ENCODE peak calls at places on chromosomes 2 and 18, in nine cellular contexts. R, D, P, M, C, K, F, Z and U are unnamed samples.

GRCh38 chr2:68466361-68466777 is 725 bp downstream of the FBXO48 start:
- DNase-seq in R (peak), D (no peak), P (peak), M (peak), C (peak), K (peak), F (no peak), Z (peak), U (peak)

GRCh38 chr2:71901466-71901865 is 246.2 kb downstream of the CYP26B1 start:
- DNase-seq in R (no peak), D (no peak), P (peak), M (no peak), C (no peak), K (no peak), F (no peak), Z (no peak), U (no peak)

GRCh38 chr2:106339156-106339555 is 129.1 kb downstream of the RGPD3 start:
- DNase-seq in R (no peak), D (no peak), P (no peak), M (no peak), C (no peak), K (no peak), F (no peak), Z (no peak), U (no peak)

GRCh38 chr2:200619275-200619674 is 33.5 kb downstream of the AOX1 start:
- DNase-seq in R (no peak), D (no peak), P (no peak), M (no peak), C (peak), K (no peak), F (no peak), Z (peak), U (no peak)

GRCh38 chr2:85245891-85246290 is 81.9 kb downstream of the TGOLN2 start:
- DNase-seq in R (no peak), D (no peak), P (no peak), M (no peak), C (no peak), K (no peak), F (no peak), Z (peak), U (no peak)

GRCh38 chr18:79211844-79212243 is 142.7 kb downstream of the ATP9B start:
- DNase-seq in R (no peak), D (no peak), P (peak), M (no peak), C (no peak), K (no peak), F (peak), Z (peak), U (no peak)

GRCh38 chr2:127048618-127048935 is 58.4 kb downstream of the BIN1 start:
- DNase-seq in R (no peak), D (no peak), P (no peak), M (no peak), C (no peak), K (no peak), F (no peak), Z (no peak), U (no peak)

GRCh38 chr2:129702773-129703172 is 276.7 kb upstream of the RAB6C start:
- DNase-seq in R (no peak), D (no peak), P (no peak), M (no peak), C (no peak), K (no peak), F (no peak), Z (no peak), U (no peak)

GRCh38 chr2:175168564-175168945 is 552 bp upstream of the ATF2 start:
- DNase-seq in R (no peak), D (no peak), P (no peak), M (no peak), C (no peak), K (no peak), F (no peak), Z (no peak), U (no peak)

GRCh38 chr2:5915926-5916325 is 223.7 kb downstream of the SOX11 start:
- DNase-seq in R (no peak), D (no peak), P (peak), M (peak), C (peak), K (peak), F (peak), Z (peak), U (no peak)

GRCh38 chr2:239329284-239329971 is 71.4 kb downstream of the HDAC4 start:
- DNase-seq in R (no peak), D (peak), P (no peak), M (no peak), C (peak), K (no peak), F (no peak), Z (no peak), U (no peak)

DNA sequence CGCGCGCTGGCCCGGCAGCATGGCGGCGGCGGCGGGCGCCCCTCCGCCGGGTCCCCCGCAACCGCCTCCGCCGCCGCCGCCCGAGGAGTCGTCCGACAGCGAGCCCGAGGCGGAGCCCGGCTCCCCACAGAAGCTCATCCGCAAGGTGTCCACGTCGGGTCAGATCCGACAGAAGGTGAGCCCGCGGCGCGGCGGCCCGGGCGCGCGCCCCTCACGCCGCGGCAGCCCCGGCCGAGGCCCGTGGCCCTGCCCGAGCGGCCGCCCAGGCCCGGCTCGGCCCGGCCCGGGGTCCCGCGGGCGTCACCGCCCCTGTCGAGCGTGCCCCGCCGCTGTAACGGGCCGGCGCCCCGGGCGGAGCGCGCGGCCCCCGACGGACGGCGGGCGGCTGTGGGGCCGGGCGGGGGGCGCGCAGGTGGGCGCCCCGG is 218 bp downstream of the DGKD start:
- DNase-seq in R (no peak), D (no peak), P (no peak), M (no peak), C (no peak), K (no peak), F (no peak), Z (no peak), U (no peak)
- H3K27ac ChIP-seq in R (no peak), D (no peak), P (no peak), M (no peak), C (no peak), K (no peak), F (no peak), Z (no peak), U (no peak)

GRCh38 chr2:187297806-187298205 is 150.2 kb downstream of the CALCRL start:
- DNase-seq in R (no peak), D (no peak), P (peak), M (no peak), C (no peak), K (no peak), F (no peak), Z (no peak), U (no peak)

GRCh38 chr2:187296869-187297268 is 151.2 kb downstream of the CALCRL start:
- DNase-seq in R (no peak), D (no peak), P (no peak), M (no peak), C (no peak), K (no peak), F (no peak), Z (no peak), U (no peak)

GRCh38 chr2:187299122-187299906 is 148.7 kb downstream of the CALCRL start:
- DNase-seq in R (no peak), D (no peak), P (no peak), M (no peak), C (peak), K (no peak), F (peak), Z (peak), U (no peak)

GRCh38 chr2:187294043-187294442 is 154.0 kb downstream of the CALCRL start:
- DNase-seq in R (no peak), D (no peak), P (no peak), M (no peak), C (no peak), K (no peak), F (no peak), Z (no peak), U (no peak)
- H3K27ac ChIP-seq in R (no peak), D (no peak), P (no peak), M (no peak), C (no peak), K (no peak), F (no peak), Z (no peak), U (no peak)

DNA sequence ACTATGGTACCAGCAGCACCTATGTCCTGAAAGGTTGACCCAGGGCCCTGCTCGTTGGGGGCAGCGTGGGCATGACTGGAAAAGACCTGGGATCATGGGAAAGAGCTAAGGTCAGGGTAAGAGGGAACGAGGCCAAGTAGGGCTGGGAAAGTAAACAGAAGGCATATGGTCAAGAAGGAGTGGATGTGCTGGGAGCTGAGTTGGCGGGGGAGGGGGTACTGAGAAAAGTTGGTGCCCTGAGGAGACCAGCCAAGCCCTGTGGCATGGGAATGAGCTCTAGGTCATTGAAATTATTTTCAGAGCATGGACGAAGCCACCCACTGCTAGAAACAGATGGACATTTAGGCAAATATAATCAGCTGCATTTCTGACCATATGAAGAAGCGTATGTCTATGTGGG is 18.9 kb downstream of the MAPRE2 start:
- DNase-seq in R (no peak), D (no peak), P (no peak), M (no peak), C (no peak), K (no peak), F (no peak), Z (no peak), U (no peak)
- H3K27ac ChIP-seq in R (no peak), D (no peak), P (no peak), M (no peak), C (no peak), K (no peak), F (no peak), Z (no peak), U (no peak)

GRCh38 chr18:46903406-46903805 is 13.9 kb downstream of the PIAS2 start:
- DNase-seq in R (no peak), D (no peak), P (no peak), M (no peak), C (no peak), K (no peak), F (no peak), Z (no peak), U (no peak)

GRCh38 chr18:46894124-46894523 is 23.2 kb downstream of the PIAS2 start:
- DNase-seq in R (no peak), D (no peak), P (no peak), M (no peak), C (no peak), K (no peak), F (no peak), Z (no peak), U (no peak)

DNA sequence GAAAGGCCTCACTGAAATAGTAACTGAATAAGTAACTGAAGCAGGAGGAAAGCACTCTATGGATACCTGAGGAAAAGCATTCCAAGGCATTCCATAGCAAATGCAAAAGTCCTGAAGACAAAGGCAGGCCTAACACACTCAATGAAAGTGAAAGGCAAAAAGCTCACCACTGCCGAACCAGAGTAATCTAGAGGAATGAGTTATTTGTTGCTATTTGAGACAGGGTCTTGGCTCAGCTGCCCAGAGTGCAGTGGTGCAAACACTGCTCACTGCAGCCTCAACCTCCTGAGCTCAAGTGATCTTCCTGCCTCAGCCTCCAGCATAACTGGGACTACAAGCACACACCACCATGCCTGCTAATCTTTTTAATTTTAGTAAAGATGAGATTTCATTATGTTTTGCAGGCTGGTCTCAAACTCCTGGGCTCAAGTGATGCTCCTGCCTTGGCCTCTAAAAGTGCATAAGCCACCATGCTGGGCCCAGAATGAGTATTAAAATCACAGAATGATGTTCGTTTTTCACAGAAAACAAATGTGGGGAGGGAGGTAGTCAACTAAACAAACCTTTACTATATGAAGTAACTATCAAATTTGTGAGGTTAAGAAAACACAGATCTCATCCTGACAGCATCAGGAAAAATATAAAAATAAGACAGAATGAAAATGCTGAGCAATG is 17.9 kb downstream of the PIAS2 start:
- DNase-seq in R (no peak), D (no peak), P (peak), M (no peak), C (peak), K (no peak), F (no peak), Z (no peak), U (no peak)
- H3K27ac ChIP-seq in R (no peak), D (no peak), P (no peak), M (no peak), C (no peak), K (no peak), F (peak), Z (no peak), U (no peak)

GRCh38 chr2:204533629-204534370 is 11.5 kb upstream of the PARD3B start:
- DNase-seq in R (no peak), D (no peak), P (peak), M (no peak), C (peak), K (peak), F (no peak), Z (peak), U (no peak)
- H3K27ac ChIP-seq in R (no peak), D (no peak), P (no peak), M (no peak), C (peak), K (no peak), F (no peak), Z (no peak), U (no peak)

GRCh38 chr2:60947056-60947455 is 65.7 kb downstream of the REL start:
- DNase-seq in R (no peak), D (no peak), P (no peak), M (no peak), C (no peak), K (no peak), F (no peak), Z (no peak), U (no peak)

GRCh38 chr2:60945341-60945740 is 64.0 kb downstream of the REL start:
- DNase-seq in R (no peak), D (no peak), P (no peak), M (no peak), C (no peak), K (no peak), F (no peak), Z (no peak), U (no peak)

GRCh38 chr2:60948161-60948560 is 66.8 kb downstream of the REL start:
- DNase-seq in R (no peak), D (no peak), P (no peak), M (no peak), C (no peak), K (no peak), F (no peak), Z (no peak), U (no peak)

GRCh38 chr2:60954139-60954538 is 63.4 kb upstream of the PEX13 start:
- DNase-seq in R (no peak), D (no peak), P (no peak), M (no peak), C (no peak), K (no peak), F (no peak), Z (no peak), U (no peak)

GRCh38 chr2:60948926-60949579 is 67.7 kb downstream of the REL start:
- DNase-seq in R (no peak), D (no peak), P (no peak), M (no peak), C (peak), K (no peak), F (no peak), Z (peak), U (no peak)
- H3K27ac ChIP-seq in R (no peak), D (no peak), P (no peak), M (no peak), C (no peak), K (no peak), F (no peak), Z (no peak), U (no peak)

DNA sequence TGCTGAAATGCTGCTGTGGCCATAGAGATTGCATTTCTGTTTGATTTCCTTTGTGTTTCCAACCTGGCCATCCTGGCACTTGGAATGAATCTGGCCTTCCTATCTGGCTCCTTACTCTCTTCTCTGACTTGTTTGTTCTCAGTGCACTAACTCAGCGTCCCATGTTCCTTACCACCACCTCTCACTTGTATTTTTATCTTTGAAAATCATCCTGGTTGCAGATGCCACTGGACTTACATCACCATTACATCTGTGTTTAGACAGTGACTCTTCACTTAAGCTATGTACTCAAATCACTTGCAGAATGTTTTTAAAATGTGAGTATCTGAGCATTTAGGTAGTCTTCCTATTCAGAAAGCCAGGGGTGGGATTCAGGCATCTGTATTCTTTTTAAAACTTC is 239.5 kb downstream of the WDR7 start:
- DNase-seq in R (no peak), D (no peak), P (peak), M (no peak), C (peak), K (no peak), F (no peak), Z (peak), U (no peak)
- H3K27ac ChIP-seq in R (no peak), D (no peak), P (peak), M (no peak), C (peak), K (no peak), F (no peak), Z (peak), U (no peak)

GRCh38 chr2:27497288-27497627 is 619 bp downstream of the GCKR start:
- DNase-seq in R (no peak), D (no peak), P (no peak), M (no peak), C (no peak), K (no peak), F (no peak), Z (no peak), U (no peak)
- H3K27ac ChIP-seq in R (no peak), D (no peak), P (no peak), M (no peak), C (no peak), K (no peak), F (no peak), Z (no peak), U (no peak)

GRCh38 chr18:50955246-50955645 is 12.6 kb upstream of the ELAC1 start:
- DNase-seq in R (no peak), D (no peak), P (no peak), M (no peak), C (no peak), K (no peak), F (no peak), Z (no peak), U (no peak)
- H3K27ac ChIP-seq in R (no peak), D (no peak), P (no peak), M (no peak), C (no peak), K (no peak), F (no peak), Z (no peak), U (no peak)

DNA sequence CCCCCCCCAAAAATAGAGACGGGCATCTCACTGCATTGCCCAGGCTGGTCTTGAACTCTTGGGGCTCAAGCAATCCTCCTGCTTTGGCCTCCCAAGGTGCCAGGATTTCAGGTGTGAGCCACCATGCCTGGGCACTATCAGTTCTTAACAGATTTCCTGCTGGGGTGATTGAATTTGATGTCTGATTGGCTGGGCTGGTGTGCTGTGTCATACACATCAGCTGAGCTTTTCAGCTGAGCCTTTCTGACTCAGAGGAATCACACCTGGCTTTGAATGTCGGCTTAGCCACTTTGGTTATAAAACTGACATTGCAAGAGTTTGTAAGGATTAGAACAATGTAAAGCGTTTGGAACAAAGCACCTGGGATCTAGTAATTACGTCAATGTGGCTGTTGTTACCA is 18.9 kb downstream of the NCAPH start:
- DNase-seq in R (no peak), D (no peak), P (no peak), M (no peak), C (no peak), K (no peak), F (no peak), Z (no peak), U (no peak)
- H3K27ac ChIP-seq in R (no peak), D (peak), P (no peak), M (no peak), C (no peak), K (no peak), F (no peak), Z (no peak), U (no peak)